ENCODE peak calls at places on chromosomes 12 and 14, in five cellular contexts. E is activated CD4-positive, CD25-positive, alpha-beta regulatory T cell treated with anti-CD3 and anti-CD28 coated beads, Interleukin-2, amount 50 U/mL, for 16 hours; D is mucosa of descending colon; L is NCI-H1417 treated with DMSO at 0.1 percent for 48 hours; C is HFFc6. V is an unnamed sample.

GRCh38 chr14:72892103-72892878 is 1.6 kb downstream of the DPF3 start:
- DNase-seq in C (peak; percentile 34), E (no peak), D (peak; percentile 38), L (no peak), V (no peak)

GRCh38 chr12:130428116-130428515 is 90.4 kb downstream of the PIWIL1 start:
- DNase-seq in D (no peak), E (no peak), L (no peak), C (no peak), V (no peak)

GRCh38 chr12:114764516-114764915 is 80.5 kb upstream of the TBX3 start:
- DNase-seq in C (no peak), D (no peak), L (no peak), E (no peak), V (no peak)

GRCh38 chr12:113512568-113512967 is 40.9 kb upstream of the LHX5 start:
- DNase-seq in L (no peak), C (no peak), E (no peak), D (no peak), V (no peak)

GRCh38 chr12:2980630-2981029 is 21.4 kb downstream of the TEAD4 start:
- DNase-seq in D (no peak), E (no peak), C (no peak), L (no peak), V (no peak)

GRCh38 chr14:103518416-103519042 is 4.1 kb downstream of the CKB start:
- DNase-seq in E (peak; percentile 29), L (no peak), C (peak; percentile 36), D (peak; percentile 84), V (peak; percentile 89)

GRCh38 chr14:61699092-61699491 is 3.8 kb downstream of the HIF1A start:
- DNase-seq in L (no peak), E (no peak), C (no peak), D (no peak), V (no peak)

GRCh38 chr12:49030119-49030518 is 11.5 kb upstream of the PRKAG1 start:
- DNase-seq in L (no peak), E (no peak), C (no peak), D (no peak), V (no peak)

GRCh38 chr14:50353126-50353525 is 41.0 kb downstream of the DMAC2L start:
- DNase-seq in E (no peak), D (no peak), C (no peak), L (no peak), V (no peak)

GRCh38 chr14:81766597-81766996 is 232.9 kb upstream of the SEL1L start:
- DNase-seq in D (no peak), C (no peak), E (no peak), L (no peak), V (no peak)

GRCh38 chr12:114799574-114800487 is 115.9 kb upstream of the TBX3 start:
- DNase-seq in E (no peak), L (no peak), D (peak; percentile 37), C (peak; percentile 26), V (no peak)

GRCh38 chr12:115895247-115895646 is 382.2 kb downstream of the MED13L start:
- DNase-seq in C (no peak), E (no peak), D (no peak), L (no peak), V (no peak)

GRCh38 chr14:24367506-24368214 is at the start of gene NFATC4:
- DNase-seq in E (no peak), L (peak; percentile 78), D (peak; percentile 91), C (peak; percentile 87), V (peak; percentile 90)

GRCh38 chr14:72560331-72560730 is 333.6 kb downstream of the DPF3 start:
- DNase-seq in E (no peak), C (no peak), D (no peak), L (no peak), V (no peak)

GRCh38 chr12:122203301-122203967 is at the start of gene B3GNT4:
- DNase-seq in E (no peak), L (no peak), C (no peak), D (peak; percentile 76), V (peak; percentile 84)

GRCh38 chr14:64394973-64395633 is 7.0 kb downstream of the MTHFD1 start:
- DNase-seq in L (no peak), E (no peak), D (no peak), C (no peak), V (no peak)

GRCh38 chr12:5688226-5688625 is 256.3 kb downstream of the NTF3 start:
- DNase-seq in D (no peak), C (no peak), E (no peak), L (no peak), V (no peak)

GRCh38 chr12:23810327-23810902 is 139.1 kb downstream of the SOX5 start:
- DNase-seq in E (no peak), C (no peak), L (no peak), D (no peak), V (no peak)

GRCh38 chr12:98416845-98417244 is 98.5 kb upstream of the TMPO start:
- DNase-seq in E (no peak), D (no peak), L (no peak), C (peak; percentile 46), V (no peak)

GRCh38 chr12:100554608-100555077 is 18.8 kb upstream of the GAS2L3 start:
- DNase-seq in D (peak; percentile 77), L (peak; percentile 69), E (no peak), C (peak; percentile 90), V (no peak)

GRCh38 chr14:91374897-91375747 is 42.5 kb downstream of the CCDC88C start:
- DNase-seq in L (peak; percentile 83), D (no peak), E (no peak), C (no peak), V (no peak)

GRCh38 chr14:95609398-95609990 is 74.6 kb downstream of the GLRX5 start:
- DNase-seq in C (peak; percentile 6), L (no peak), D (peak; percentile 28), E (no peak), V (no peak)

GRCh38 chr12:102061096-102061555 is 665 bp downstream of the WASHC3 start:
- DNase-seq in E (no peak), D (peak; percentile 12), L (no peak), C (no peak), V (no peak)

GRCh38 chr12:11927311-11927935 is 143.3 kb upstream of the BCL2L14 start:
- DNase-seq in C (no peak), D (no peak), L (no peak), E (no peak), V (no peak)

GRCh38 chr12:124686001-124686884 is 118.8 kb upstream of the NCOR2 start:
- DNase-seq in E (no peak), C (peak; percentile 72), L (no peak), D (no peak), V (no peak)